ENCODE peak calls at places on chromosome 1, in five cellular contexts. One of them, this sample, is unnamed.
A peak's percentile ranks its signal among the peaks of the same experiment; 100 is the strongest.

GRCh38 chr1:244552336-244552735 is 91.3 kb downstream of the CATSPERE start:
- DNase-seq in KBM-7: no peak
- DNase-seq in kidney epithelial cell: no peak
- DNase-seq in cardiac fibroblast: peak; percentile 54
- DNase-seq in progenitor cell of endocrine pancreas: no peak
- DNase-seq in this sample: no peak

GRCh38 chr1:109226078-109226445 is 12.3 kb downstream of the SARS1 start:
- DNase-seq in KBM-7: no peak
- DNase-seq in kidney epithelial cell: no peak
- DNase-seq in cardiac fibroblast: no peak
- DNase-seq in progenitor cell of endocrine pancreas: no peak
- DNase-seq in this sample: no peak

GRCh38 chr1:115453666-115454065 is 115.6 kb upstream of the NGF start:
- DNase-seq in KBM-7: no peak
- DNase-seq in kidney epithelial cell: no peak
- DNase-seq in cardiac fibroblast: peak; percentile 22
- DNase-seq in progenitor cell of endocrine pancreas: no peak
- DNase-seq in this sample: no peak

GRCh38 chr1:87986154-87986914 is 657.7 kb downstream of the LMO4 start:
- DNase-seq in KBM-7: no peak
- DNase-seq in kidney epithelial cell: no peak
- DNase-seq in cardiac fibroblast: no peak
- DNase-seq in progenitor cell of endocrine pancreas: no peak
- DNase-seq in this sample: no peak

GRCh38 chr1:212557739-212558664 is 50.6 kb upstream of the ATF3 start:
- DNase-seq in KBM-7: no peak
- DNase-seq in kidney epithelial cell: no peak
- DNase-seq in cardiac fibroblast: peak; percentile 9
- DNase-seq in progenitor cell of endocrine pancreas: no peak
- DNase-seq in this sample: peak; percentile 65

GRCh38 chr1:24437631-24438396 is 22.2 kb downstream of the NIPAL3 start:
- DNase-seq in KBM-7: no peak
- DNase-seq in kidney epithelial cell: no peak
- DNase-seq in cardiac fibroblast: peak; percentile 57
- DNase-seq in progenitor cell of endocrine pancreas: no peak
- DNase-seq in this sample: no peak

GRCh38 chr1:212234431-212235298 is 50.5 kb upstream of the PPP2R5A start:
- DNase-seq in KBM-7: peak; percentile 88
- DNase-seq in kidney epithelial cell: peak; percentile 93
- DNase-seq in cardiac fibroblast: peak; percentile 94
- DNase-seq in progenitor cell of endocrine pancreas: no peak
- DNase-seq in this sample: peak; percentile 59

GRCh38 chr1:18962121-18962721 is 5.7 kb upstream of the IFFO2 start:
- DNase-seq in KBM-7: no peak
- DNase-seq in kidney epithelial cell: no peak
- DNase-seq in cardiac fibroblast: peak; percentile 42
- DNase-seq in progenitor cell of endocrine pancreas: no peak
- DNase-seq in this sample: no peak

GRCh38 chr1:34268311-34269042 is 91.8 kb downstream of the C1orf94 start:
- DNase-seq in KBM-7: no peak
- DNase-seq in kidney epithelial cell: no peak
- DNase-seq in cardiac fibroblast: no peak
- DNase-seq in progenitor cell of endocrine pancreas: no peak
- DNase-seq in this sample: no peak

GRCh38 chr1:45018599-45019230 is 6.7 kb downstream of the UROD start:
- DNase-seq in KBM-7: peak; percentile 55
- DNase-seq in kidney epithelial cell: no peak
- DNase-seq in cardiac fibroblast: peak; percentile 77
- DNase-seq in progenitor cell of endocrine pancreas: peak; percentile 36
- DNase-seq in this sample: no peak

GRCh38 chr1:8184301-8184700 is 133.6 kb upstream of the SLC45A1 start:
- DNase-seq in KBM-7: no peak
- DNase-seq in kidney epithelial cell: no peak
- DNase-seq in cardiac fibroblast: peak; percentile 53
- DNase-seq in progenitor cell of endocrine pancreas: no peak
- DNase-seq in this sample: no peak

GRCh38 chr1:210900820-210901219 is 233.1 kb downstream of the KCNH1 start:
- DNase-seq in KBM-7: no peak
- DNase-seq in kidney epithelial cell: no peak
- DNase-seq in cardiac fibroblast: no peak
- DNase-seq in progenitor cell of endocrine pancreas: no peak
- DNase-seq in this sample: no peak

GRCh38 chr1:239276051-239276450 is 110.3 kb upstream of the CHRM3 start:
- DNase-seq in KBM-7: peak; percentile 84
- DNase-seq in kidney epithelial cell: no peak
- DNase-seq in cardiac fibroblast: no peak
- DNase-seq in progenitor cell of endocrine pancreas: no peak
- DNase-seq in this sample: no peak

This sample was measured in heart left ventricle.